ENCODE peak calls at places on chromosomes 16 and 17, in ten cellular contexts. H, W, P, D, V, U, K, O, I and X are unnamed samples.

GRCh38 chr16:80806957-80807356 is 2.6 kb upstream of the CDYL2 start:
- DNase-seq in W (no peak), H (no peak), V (peak; percentile 29), I (peak; percentile 1), U (no peak), P (no peak), D (peak; percentile 23), K (peak; percentile 9), O (no peak), X (no peak)

GRCh38 chr17:41307647-41308046 is 1.5 kb downstream of the KRTAP16-1 start:
- DNase-seq in U (no peak), W (no peak), O (no peak), H (no peak), I (no peak), K (no peak), P (no peak), D (no peak), V (no peak), X (no peak)

GRCh38 chr17:81870155-81870977 is 771 bp downstream of the ARHGDIA start:
- DNase-seq in U (no peak), O (peak; percentile 67), D (no peak), H (no peak), W (peak; percentile 28), K (no peak), I (no peak), V (peak; percentile 63), P (no peak), X (peak; percentile 41)

GRCh38 chr16:48959204-48959603 is 322.4 kb downstream of the CBLN1 start:
- DNase-seq in H (no peak), V (no peak), W (no peak), D (no peak), I (no peak), U (no peak), O (no peak), K (no peak), P (no peak), X (no peak)

GRCh38 chr17:69246726-69247375 is 18.2 kb upstream of the ABCA10 start:
- DNase-seq in W (peak; percentile 42), D (no peak), P (no peak), H (no peak), V (no peak), O (no peak), I (no peak), K (no peak), U (no peak), X (no peak)

GRCh38 chr17:81184596-81184995 is 18.6 kb upstream of the AATK start:
- DNase-seq in P (no peak), O (no peak), U (no peak), W (no peak), K (no peak), V (no peak), H (no peak), I (no peak), D (no peak), X (no peak)

GRCh38 chr17:50462446-50462845 is 6.2 kb downstream of the CHAD start:
- DNase-seq in K (no peak), U (no peak), I (no peak), W (no peak), D (no peak), V (no peak), H (no peak), O (no peak), P (no peak), X (no peak)

GRCh38 chr17:76381633-76382304 is 2.6 kb upstream of the SPHK1 start:
- DNase-seq in K (no peak), P (no peak), W (no peak), H (no peak), U (no peak), I (no peak), V (no peak), O (peak; percentile 45), D (no peak), X (no peak)

GRCh38 chr17:18156171-18156975 is 27.3 kb upstream of the ALKBH5 start:
- DNase-seq in H (no peak), P (no peak), I (no peak), K (no peak), D (no peak), W (no peak), U (no peak), V (no peak), O (no peak), X (no peak)

GRCh38 chr16:19102187-19102872 is 11.4 kb upstream of the ITPRIPL2 start:
- DNase-seq in W (no peak), K (no peak), O (no peak), I (no peak), P (no peak), U (no peak), D (no peak), H (no peak), V (no peak), X (no peak)

GRCh38 chr16:46911650-46912049 is 27.5 kb downstream of the GPT2 start:
- DNase-seq in W (no peak), H (no peak), V (no peak), I (no peak), O (no peak), P (no peak), D (no peak), K (no peak), U (no peak), X (no peak)

GRCh38 chr17:73870035-73870434 is 225.8 kb upstream of the SDK2 start:
- DNase-seq in D (no peak), P (no peak), H (no peak), U (no peak), V (no peak), K (no peak), I (no peak), O (no peak), W (no peak), X (no peak)

GRCh38 chr16:70582280-70582978 is 58.8 kb downstream of the SF3B3 start:
- DNase-seq in U (no peak), K (no peak), D (no peak), I (no peak), H (no peak), O (no peak), P (no peak), V (no peak), W (no peak), X (no peak)

GRCh38 chr16:67235816-67236547 is 9.1 kb downstream of the TMEM208 start:
- DNase-seq in U (no peak), D (no peak), K (no peak), H (no peak), O (no peak), P (no peak), W (no peak), V (no peak), I (peak; percentile 32), X (no peak)

GRCh38 chr17:41480136-41480535 is 815 bp downstream of the KRT35 start:
- DNase-seq in V (no peak), D (no peak), W (no peak), K (no peak), U (no peak), I (no peak), P (no peak), H (no peak), O (no peak), X (no peak)

GRCh38 chr16:5008311-5008731 is 25.4 kb downstream of the NAGPA start:
- DNase-seq in H (no peak), I (no peak), V (no peak), P (no peak), O (no peak), K (no peak), D (no peak), U (no peak), W (no peak), X (no peak)

GRCh38 chr17:59754547-59754946 is 47.1 kb downstream of the VMP1 start:
- DNase-seq in I (no peak), D (no peak), K (peak; percentile 92), P (no peak), H (no peak), U (no peak), V (no peak), O (no peak), W (no peak), X (no peak)

GRCh38 chr16:82016268-82016667 is 5.0 kb upstream of the SDR42E1 start:
- DNase-seq in P (no peak), D (no peak), K (no peak), W (no peak), U (no peak), H (no peak), O (no peak), V (no peak), I (no peak), X (peak; percentile 54)

GRCh38 chr17:48542114-48542955 is 2.6 kb downstream of the HOXB2 start:
- DNase-seq in I (no peak), O (no peak), V (no peak), P (no peak), H (no peak), U (no peak), K (no peak), D (no peak), W (peak; percentile 35), X (no peak)

GRCh38 chr16:17921357-17921978 is 415.1 kb downstream of the NPIPA8 start:
- DNase-seq in K (no peak), O (peak; percentile 77), P (no peak), V (no peak), H (no peak), U (no peak), D (peak; percentile 21), W (no peak), I (peak; percentile 26), X (peak; percentile 72)